ENCODE peak calls at places on chromosome 15, in seven cellular contexts. M, J, C, L, A, P and T are unnamed samples. For H3K4me1, the result is how much of the 10 kb centered on the place peaks cover.

GRCh38 chr15:41161336-41161735 is 45.3 kb upstream of the INO80 start:
- ATAC-seq in M (peak), J (no peak), C (no peak), L (no peak), A (no peak), P (no peak), T (no peak)

GRCh38 chr15:28933710-28934445 is 48.1 kb downstream of the APBA2 start:
- ATAC-seq in M (no peak), J (no peak), C (no peak), L (no peak), A (peak), P (no peak), T (no peak)

GRCh38 chr15:52040167-52040900 is 21.3 kb downstream of the MAPK6 start:
- ATAC-seq in M (no peak), J (peak), C (peak), L (peak), A (peak), P (peak), T (no peak)

GRCh38 chr15:67382723-67383122 is 128.1 kb downstream of the IQCH start:
- ATAC-seq in M (no peak), J (no peak), C (no peak), L (no peak), A (no peak), P (no peak), T (no peak)

GRCh38 chr15:75069301-75069925 is 46.0 kb downstream of the PPCDC start:
- ATAC-seq in M (no peak), J (peak), C (peak), L (peak), A (no peak), P (peak), T (no peak)

GRCh38 chr15:98727115-98728040 is 79.0 kb downstream of the IGF1R start:
- ATAC-seq in M (peak), J (peak), C (peak), L (peak), A (peak), P (peak), T (peak)

GRCh38 chr15:64209680-64210334 is 47.0 kb upstream of the PPIB start:
- ATAC-seq in M (no peak), J (no peak), C (no peak), L (no peak), A (no peak), P (no peak), T (no peak)

GRCh38 chr15:69629631-69630161 is 177.1 kb downstream of the RPLP1 start:
- ATAC-seq in M (no peak), J (no peak), C (no peak), L (no peak), A (no peak), P (no peak), T (no peak)

GRCh38 chr15:62337934-62338333 is 172.8 kb upstream of the C2CD4B start:
- ATAC-seq in M (no peak), J (no peak), C (peak), L (no peak), A (no peak), P (peak), T (no peak)

GRCh38 chr15:42080585-42081462 is 13.5 kb downstream of the PLA2G4D start:
- ATAC-seq in M (no peak), J (no peak), C (no peak), L (no peak), A (peak), P (no peak), T (no peak)

GRCh38 chr15:95690631-95691340 is 639.7 kb upstream of the NR2F2 start:
- ATAC-seq in M (no peak), J (no peak), C (no peak), L (no peak), A (no peak), P (no peak), T (no peak)

GRCh38 chr15:67098768-67099282 is 33.4 kb downstream of the SMAD3 start:
- ATAC-seq in M (no peak), J (peak), C (no peak), L (peak), A (no peak), P (peak), T (no peak)

GRCh38 chr15:74845581-74845980 is 2.6 kb upstream of the ULK3 start:
- ATAC-seq in M (no peak), J (no peak), C (no peak), L (no peak), A (no peak), P (no peak), T (no peak)

GRCh38 chr15:62566248-62566647 is 401.2 kb upstream of the C2CD4B start:
- ATAC-seq in M (no peak), J (no peak), C (no peak), L (no peak), A (no peak), P (no peak), T (no peak)

GRCh38 chr15:83654379-83655236 is 685 bp downstream of the ADAMTSL3 start:
- ATAC-seq in M (peak), J (peak), C (peak), L (peak), A (peak), P (peak), T (no peak)

GRCh38 chr15:57298843-57299550 is 77.3 kb upstream of the CGNL1 start:
- ATAC-seq in M (no peak), J (no peak), C (peak), L (no peak), A (no peak), P (no peak), T (no peak)

GRCh38 chr15:61654918-61655317 is 405.3 kb downstream of the VPS13C start:
- ATAC-seq in M (no peak), J (peak), C (peak), L (no peak), A (peak), P (peak), T (peak)

GRCh38 chr15:27627623-27628022 is 471.5 kb downstream of the OCA2 start:
- ATAC-seq in M (no peak), J (no peak), C (no peak), L (no peak), A (no peak), P (no peak), T (no peak)

GRCh38 chr15:99010743-99011142 is 3.2 kb upstream of the PGPEP1L start:
- ATAC-seq in M (no peak), J (no peak), C (no peak), L (no peak), A (no peak), P (no peak), T (no peak)

GRCh38 chr15:60536314-60536713 is 57.4 kb upstream of the ICE2 start:
- ATAC-seq in M (no peak), J (no peak), C (no peak), L (no peak), A (no peak), P (no peak), T (no peak)

GRCh38 chr15:41944313-41944940 is 27.9 kb downstream of the EHD4 start:
- ATAC-seq in M (peak), J (peak), C (peak), L (peak), A (no peak), P (peak), T (peak)

GRCh38 chr15:100721758-100722550 is 119.6 kb downstream of the ASB7 start:
- ATAC-seq in M (peak), J (peak), C (peak), L (peak), A (no peak), P (peak), T (peak)

GRCh38 chr15:45642203-45642932 is 7.5 kb downstream of the SQOR start:
- ATAC-seq in M (no peak), J (peak), C (no peak), L (no peak), A (no peak), P (no peak), T (peak)

GRCh38 chr15:23628612-23629233 is 18.9 kb downstream of the MAGEL2 start:
- ATAC-seq in M (no peak), J (no peak), C (no peak), L (no peak), A (peak), P (no peak), T (no peak)

GRCh38 chr15:77659350-77660321 is 26.9 kb upstream of the LINGO1 start:
- ATAC-seq in M (no peak), J (peak), C (peak), L (peak), A (peak), P (peak), T (no peak)

GRCh38 chr15:41690636-41691035 is 30.4 kb downstream of the MGA start:
- ATAC-seq in M (peak), J (no peak), C (peak), L (no peak), A (no peak), P (peak), T (no peak)

GRCh38 chr15:73624530-73624929 is 8.7 kb downstream of the NPTN start:
- ATAC-seq in M (no peak), J (no peak), C (no peak), L (no peak), A (no peak), P (no peak), T (no peak)

GRCh38 chr15:74793135-74794028 is 11.5 kb downstream of the CSK start:
- ATAC-seq in M (no peak), J (no peak), C (no peak), L (no peak), A (peak), P (peak), T (no peak)

GRCh38 chr15:44811347-44811746 is 75.0 kb downstream of the TRIM69 start:
- ATAC-seq in M (no peak), J (no peak), C (no peak), L (peak), A (no peak), P (peak), T (no peak)

GRCh38 chr15:89203705-89204273 is 17.6 kb downstream of the RLBP1 start:
- ATAC-seq in M (no peak), J (no peak), C (no peak), L (peak), A (no peak), P (no peak), T (no peak)

GRCh38 chr15:39583586-39584265 is 2.8 kb downstream of the THBS1 start:
- ATAC-seq in M (no peak), J (no peak), C (no peak), L (no peak), A (no peak), P (no peak), T (no peak)

GRCh38 chr15:39582977-39583585 is 2.2 kb downstream of the THBS1 start:
- ATAC-seq in M (no peak), J (no peak), C (no peak), L (no peak), A (no peak), P (no peak), T (no peak)

GRCh38 chr15:39584662-39585393 is 3.9 kb downstream of the THBS1 start:
- ATAC-seq in M (no peak), J (no peak), C (no peak), L (no peak), A (no peak), P (no peak), T (no peak)

GRCh38 chr15:39585394-39585841 is 4.5 kb downstream of the THBS1 start:
- ATAC-seq in M (no peak), J (no peak), C (no peak), L (no peak), A (no peak), P (no peak), T (no peak)

GRCh38 chr15:39584266-39584659 is 3.4 kb downstream of the THBS1 start:
- ATAC-seq in M (no peak), J (no peak), C (no peak), L (no peak), A (no peak), P (no peak), T (no peak)
- H3K4me1 ChIP-seq in M (under half), J (under half), C (half or more), L (under half), A (under half), P (under half), T (under half)

DNA sequence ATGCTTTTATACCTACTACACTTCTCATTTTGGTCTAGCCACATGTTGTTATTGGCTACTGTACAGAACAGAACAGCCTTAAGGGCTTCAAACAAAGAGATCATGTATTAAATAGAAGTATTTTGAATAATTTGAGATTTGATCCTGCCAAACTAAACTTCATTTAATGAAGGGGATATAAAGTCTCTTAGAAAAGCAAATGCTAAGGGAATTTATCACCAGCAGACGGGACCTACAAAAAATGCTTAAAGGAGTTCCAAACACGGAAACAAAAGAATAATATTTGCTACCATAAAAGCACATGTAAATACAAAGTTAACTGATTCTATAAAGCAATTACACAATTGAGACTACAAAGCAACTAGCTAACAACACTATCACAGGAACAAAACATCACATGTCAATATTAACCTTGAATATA is 23.6 kb upstream of the FMN1 start:
- ATAC-seq in M (no peak), J (no peak), C (no peak), L (no peak), A (no peak), P (no peak), T (no peak)
- H3K4me1 ChIP-seq in M (under half), J (under half), C (under half), L (under half), A (under half), P (under half), T (under half)

GRCh38 chr15:79883579-79884203 is 13.1 kb downstream of the MTHFS start:
- ATAC-seq in M (no peak), J (no peak), C (no peak), L (peak), A (no peak), P (no peak), T (no peak)
- H3K4me1 ChIP-seq in M (under half), J (under half), C (under half), L (half or more), A (under half), P (under half), T (under half)

GRCh38 chr15:80985976-80986375 is 3.6 kb downstream of the MESD start:
- ATAC-seq in M (no peak), J (no peak), C (no peak), L (no peak), A (no peak), P (no peak), T (no peak)
- H3K4me1 ChIP-seq in M (under half), J (under half), C (half or more), L (under half), A (under half), P (under half), T (under half)

DNA sequence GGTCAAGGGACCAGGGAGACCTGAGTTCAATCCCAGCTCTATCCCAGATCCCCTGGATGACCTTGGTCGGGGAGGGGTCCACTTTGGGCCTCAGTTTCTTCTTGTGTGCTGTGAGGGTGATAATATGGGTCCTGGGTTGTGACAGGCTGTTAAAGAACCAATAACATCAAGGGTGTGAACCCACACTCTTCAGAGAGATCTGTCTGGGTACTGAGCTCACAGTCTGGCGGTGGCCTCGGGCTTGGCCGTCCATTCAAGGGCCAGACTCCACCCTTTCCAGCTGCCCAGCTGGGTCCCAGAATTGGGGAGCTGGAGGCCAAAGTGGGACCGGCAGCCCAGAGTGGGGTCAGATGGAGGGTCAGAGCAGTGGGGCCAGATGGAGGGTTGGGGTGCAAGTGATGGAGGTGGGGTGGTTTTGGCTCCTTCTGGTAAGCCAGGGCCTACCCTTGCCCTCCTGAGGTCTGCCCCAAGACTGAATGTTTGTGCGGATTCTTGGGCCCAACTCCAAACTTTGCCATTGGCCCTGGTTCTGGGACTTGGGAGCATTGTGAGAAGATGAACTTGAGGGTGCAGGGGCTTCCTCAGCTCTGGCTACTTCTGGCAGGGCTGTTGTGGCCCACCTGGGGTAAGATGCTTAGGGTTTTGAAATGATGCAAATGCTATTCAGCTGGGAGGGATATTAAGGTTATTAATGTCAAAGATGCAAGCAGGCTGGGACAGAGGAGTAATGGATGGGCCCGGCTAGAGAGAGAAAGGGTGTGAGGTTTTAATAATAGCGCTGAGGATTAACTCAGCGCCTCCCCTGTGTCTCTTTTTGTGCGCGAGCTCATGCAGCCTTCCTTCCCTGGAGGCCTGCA is 1.5 kb downstream of the CORO2B start:
- ATAC-seq in M (no peak), J (peak), C (no peak), L (no peak), A (no peak), P (no peak), T (no peak)
- H3K4me1 ChIP-seq in M (under half), J (under half), C (under half), L (under half), A (under half), P (under half), T (under half)

DNA sequence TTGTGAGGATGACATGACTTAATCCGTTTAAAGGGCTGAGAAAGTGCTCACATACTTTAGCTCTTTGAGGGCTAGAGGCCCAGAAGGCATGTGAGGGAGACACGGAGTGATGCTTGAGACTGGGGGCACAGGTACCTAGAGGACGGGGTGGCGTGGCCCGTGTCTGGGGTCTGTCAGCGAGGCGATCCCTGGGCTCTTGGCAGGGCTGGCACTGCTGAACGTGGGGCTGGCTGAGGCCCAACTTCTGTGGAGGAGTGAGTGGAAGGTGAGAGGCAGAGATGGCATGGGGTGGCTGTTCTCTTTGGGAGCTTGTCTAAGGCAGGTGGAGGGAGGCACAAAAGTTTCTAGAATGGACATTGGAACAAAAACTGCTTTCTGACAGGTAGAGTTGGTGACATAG is 9.5 kb downstream of the SEMA4B start:
- ATAC-seq in M (no peak), J (peak), C (no peak), L (no peak), A (no peak), P (no peak), T (no peak)
- H3K4me1 ChIP-seq in M (under half), J (under half), C (under half), L (half or more), A (under half), P (under half), T (half or more)

GRCh38 chr15:58313810-58314592 is 117.8 kb upstream of the LIPC start:
- ATAC-seq in M (no peak), J (no peak), C (no peak), L (no peak), A (no peak), P (no peak), T (no peak)
- H3K4me1 ChIP-seq in M (under half), J (under half), C (under half), L (under half), A (under half), P (under half), T (under half)

DNA sequence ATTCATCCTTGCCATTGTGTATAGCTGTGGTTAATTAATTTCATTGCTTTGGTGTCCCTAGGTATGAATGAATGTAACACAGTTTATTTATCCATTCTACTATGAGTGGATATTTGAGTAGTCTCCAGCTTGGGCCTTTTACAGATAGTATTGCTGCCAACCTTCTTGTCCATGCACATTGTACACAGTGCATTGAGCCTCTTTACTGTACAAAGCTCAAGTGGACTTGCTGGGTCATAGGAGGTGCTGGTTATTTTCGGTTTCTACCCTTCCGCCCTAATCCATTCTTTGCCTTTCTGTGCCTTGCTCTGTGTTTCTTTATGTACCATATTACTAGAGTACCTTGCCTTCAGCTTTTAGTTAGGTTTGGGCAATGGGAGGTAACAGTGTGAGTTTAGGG is 60.7 kb downstream of the DUT start:
- ATAC-seq in M (no peak), J (no peak), C (peak), L (no peak), A (no peak), P (peak), T (no peak)
- H3K4me1 ChIP-seq in M (under half), J (under half), C (under half), L (under half), A (under half), P (under half), T (under half)

GRCh38 chr15:85603703-85604102 is 191.0 kb downstream of the KLHL25 start:
- ATAC-seq in M (no peak), J (no peak), C (peak), L (no peak), A (no peak), P (no peak), T (no peak)
- H3K4me1 ChIP-seq in M (under half), J (under half), C (half or more), L (under half), A (under half), P (under half), T (under half)